ENCODE peak calls at places on chromosomes 3 and 15, in four cellular contexts. Y is endodermal cell; C is HEK293T; F is stimulated activated CD8-positive, alpha-beta memory T cell treated with anti-CD3 and anti-CD28 coated beads, Interleukin-7, amount 100 ng/mL, for 4 hours. O is an unnamed sample.

GRCh38 chr3:165439765-165440164 is 243.6 kb upstream of the SLITRK3 start:
- DNase-seq in F (no peak), Y (no peak), C (no peak), O (no peak)

GRCh38 chr3:105253225-105253624 is 113.5 kb upstream of the ALCAM start:
- DNase-seq in F (no peak), C (peak; percentile 22), Y (no peak), O (no peak)

GRCh38 chr3:40969341-40969740 is 230.0 kb upstream of the CTNNB1 start:
- DNase-seq in C (no peak), Y (no peak), F (no peak), O (no peak)

GRCh38 chr15:57411945-57412768 is 35.9 kb downstream of the CGNL1 start:
- DNase-seq in C (no peak), Y (peak; percentile 77), F (no peak), O (no peak)

GRCh38 chr3:133941390-133941789 is 45.7 kb upstream of the RAB6B start:
- DNase-seq in F (no peak), C (no peak), Y (peak; percentile 65), O (no peak)

GRCh38 chr3:17632401-17633100 is 109.9 kb downstream of the TBC1D5 start:
- DNase-seq in C (no peak), Y (no peak), F (no peak), O (no peak)

GRCh38 chr15:85415779-85416178 is 35.4 kb downstream of the AKAP13 start:
- DNase-seq in C (no peak), Y (no peak), F (no peak), O (no peak)

GRCh38 chr3:188349963-188350332 is 196.0 kb downstream of the LPP start:
- DNase-seq in C (no peak), Y (no peak), F (no peak), O (no peak)

GRCh38 chr3:108518895-108519294 is 8.5 kb upstream of the MYH15 start:
- DNase-seq in Y (no peak), C (no peak), F (no peak), O (no peak)

GRCh38 chr3:40317061-40317676 is 7.7 kb downstream of the EIF1B start:
- DNase-seq in F (peak; percentile 33), C (peak; percentile 46), Y (peak; percentile 63), O (peak; percentile 83)

GRCh38 chr3:184358140-184358767 is 3.2 kb downstream of the CLCN2 start:
- DNase-seq in C (no peak), F (no peak), Y (no peak), O (no peak)

GRCh38 chr3:177385831-177386301 is 188.6 kb upstream of the TBL1XR1 start:
- DNase-seq in F (no peak), C (no peak), Y (no peak), O (no peak)

GRCh38 chr15:72098076-72098475 is 19.9 kb downstream of the MYO9A start:
- DNase-seq in F (no peak), Y (no peak), C (no peak), O (no peak)